ENCODE peak calls at places on chromosomes 13 and 19, in four cellular contexts. Y is colonic mucosa, X is PC-3, N is bronchial epithelial cell. R is an unnamed sample.

GRCh38 chr13:114108141-114108761 is 24.2 kb downstream of the RASA3 start:
- DNase-seq in Y (no peak), X (no peak), N (no peak), R (no peak)

GRCh38 chr13:95494082-95494681 is 58.3 kb upstream of the CLDN10 start:
- DNase-seq in Y (peak), X (peak), N (peak), R (peak)

GRCh38 chr19:44753932-44754742 is 5.6 kb downstream of the BCL3 start:
- DNase-seq in Y (peak), X (peak), N (peak), R (no peak)

GRCh38 chr13:94706854-94707399 is 5.4 kb downstream of the SOX21 start:
- DNase-seq in Y (no peak), X (no peak), N (no peak), R (no peak)

GRCh38 chr13:109577191-109577700 is 209.1 kb downstream of the IRS2 start:
- DNase-seq in Y (no peak), X (no peak), N (no peak), R (no peak)

GRCh38 chr13:35478384-35479222 is 2.1 kb upstream of the MAB21L1 start:
- DNase-seq in Y (no peak), X (no peak), N (no peak), R (no peak)

GRCh38 chr13:111241006-111241755 is 79.3 kb upstream of the TEX29 start:
- DNase-seq in Y (no peak), X (no peak), N (no peak), R (no peak)

GRCh38 chr19:17210296-17210695 is 4.9 kb upstream of the USE1 start:
- DNase-seq in Y (no peak), X (no peak), N (no peak), R (no peak)

GRCh38 chr13:113099142-113099541 is 6.4 kb upstream of the F7 start:
- DNase-seq in Y (no peak), X (no peak), N (no peak), R (no peak)

GRCh38 chr19:54325194-54325621 is 12.2 kb upstream of the LILRA5 start:
- DNase-seq in Y (peak), X (peak), N (peak), R (no peak)
- TF ChIP-seq CTCF in Y (peak), X (peak), N (peak), R (peak)

GRCh38 chr13:21557995-21558394 is 46.0 kb downstream of the MICU2 start:
- DNase-seq in Y (no peak), X (peak), N (peak), R (no peak)
- TF ChIP-seq CTCF in Y (no peak), X (peak), N (peak), R (peak)

DNA sequence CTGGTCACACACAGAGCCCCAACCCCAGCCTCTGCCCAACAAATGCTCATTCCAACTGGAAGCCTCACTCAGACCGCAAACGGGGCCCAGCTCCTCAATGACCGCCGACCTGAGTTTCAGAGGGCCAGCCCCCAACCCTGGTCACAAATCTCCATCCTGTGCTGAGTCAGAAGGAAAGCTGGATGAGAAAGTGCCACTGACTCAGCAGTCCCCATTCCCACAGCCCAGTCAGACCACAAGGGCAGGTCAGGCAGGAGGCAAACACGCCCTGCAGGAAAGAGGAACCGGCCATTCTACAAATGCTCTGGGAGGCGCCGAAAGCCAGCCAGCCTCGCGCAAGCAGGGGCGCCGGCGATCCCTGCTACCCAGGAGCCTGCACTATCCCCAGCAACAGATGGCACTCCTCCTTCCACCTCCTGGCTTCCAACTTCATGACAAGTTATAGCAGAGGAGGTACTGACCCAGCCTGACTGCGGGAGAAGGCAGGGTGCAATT is 14.1 kb upstream of the PRKD2 start:
- DNase-seq in Y (no peak), X (peak), N (peak), R (no peak)
- TF ChIP-seq CTCF in Y (no peak), X (no peak), N (no peak), R (no peak)

DNA sequence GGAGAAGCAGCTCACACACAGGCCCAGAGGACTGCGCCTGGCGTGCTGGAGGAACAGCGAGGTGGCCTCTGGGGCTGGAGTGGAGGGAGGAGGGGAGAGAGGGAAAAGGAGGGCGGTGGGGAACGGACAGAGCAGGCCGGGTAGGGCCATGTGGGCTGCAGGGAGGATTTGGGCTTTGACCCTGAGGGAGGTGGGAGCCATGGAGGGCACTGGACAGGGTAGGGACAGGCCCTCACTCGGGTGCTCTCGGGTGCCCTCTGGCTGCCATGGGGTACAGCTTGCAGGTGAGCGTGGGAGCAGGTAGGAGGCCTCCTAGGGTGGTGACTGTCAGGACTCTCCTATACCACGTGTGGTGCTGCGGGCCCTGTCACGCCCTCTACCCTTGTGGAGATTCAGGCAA is 22.8 kb downstream of the PLIN4 start:
- DNase-seq in Y (no peak), X (no peak), N (peak), R (no peak)
- TF ChIP-seq CTCF in Y (peak), X (peak), N (peak), R (no peak)

GRCh38 chr13:51804295-51805172 is 571 bp upstream of the DHRS12 start:
- DNase-seq in Y (peak), X (no peak), N (no peak), R (no peak)

GRCh38 chr13:51803018-51803417 is 945 bp downstream of the DHRS12 start:
- DNase-seq in Y (peak), X (no peak), N (no peak), R (no peak)

GRCh38 chr13:51805313-51805712 is 1.4 kb upstream of the DHRS12 start:
- DNase-seq in Y (no peak), X (no peak), N (no peak), R (no peak)

GRCh38 chr13:51802601-51803000 is 1.4 kb downstream of the DHRS12 start:
- DNase-seq in Y (no peak), X (no peak), N (no peak), R (no peak)

GRCh38 chr13:51803422-51804294 is at the start of gene DHRS12:
- DNase-seq in Y (peak), X (peak), N (peak), R (peak)
- TF ChIP-seq CTCF in Y (no peak), X (no peak), N (no peak), R (no peak)

GRCh38 chr19:12885749-12886706 is 973 bp downstream of the KLF1 start:
- DNase-seq in Y (no peak), X (no peak), N (no peak), R (no peak)
- TF ChIP-seq CTCF in Y (no peak), X (no peak), N (no peak), R (no peak)

GRCh38 chr13:92735909-92736308 is 490.7 kb upstream of the GPC6 start:
- DNase-seq in Y (no peak), X (no peak), N (no peak), R (no peak)

GRCh38 chr13:92739306-92739818 is 487.2 kb upstream of the GPC6 start:
- DNase-seq in Y (no peak), X (no peak), N (no peak), R (no peak)

GRCh38 chr13:92734545-92734944 is 492.1 kb upstream of the GPC6 start:
- DNase-seq in Y (no peak), X (no peak), N (no peak), R (no peak)

DNA sequence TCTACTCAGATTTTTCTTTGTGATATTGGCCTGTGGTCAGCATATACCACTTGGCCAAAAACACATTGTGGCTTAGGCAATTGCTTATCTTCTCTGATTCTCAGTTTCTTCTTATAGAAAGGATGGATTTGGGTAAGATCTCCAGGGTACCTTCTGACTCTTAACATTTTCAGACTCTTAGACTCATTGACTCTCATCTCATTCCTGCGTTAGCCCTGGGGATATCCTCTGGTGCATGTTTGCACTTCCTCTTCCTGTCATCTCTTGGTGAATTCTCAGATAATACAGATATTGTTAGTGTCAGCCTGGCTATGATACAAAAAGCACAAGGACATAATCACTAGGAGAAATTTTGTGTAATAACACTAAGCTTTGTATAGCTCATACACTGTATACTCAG is 492.5 kb upstream of the GPC6 start:
- DNase-seq in Y (no peak), X (no peak), N (no peak), R (no peak)
- TF ChIP-seq CTCF in Y (no peak), X (no peak), N (no peak), R (no peak)

DNA sequence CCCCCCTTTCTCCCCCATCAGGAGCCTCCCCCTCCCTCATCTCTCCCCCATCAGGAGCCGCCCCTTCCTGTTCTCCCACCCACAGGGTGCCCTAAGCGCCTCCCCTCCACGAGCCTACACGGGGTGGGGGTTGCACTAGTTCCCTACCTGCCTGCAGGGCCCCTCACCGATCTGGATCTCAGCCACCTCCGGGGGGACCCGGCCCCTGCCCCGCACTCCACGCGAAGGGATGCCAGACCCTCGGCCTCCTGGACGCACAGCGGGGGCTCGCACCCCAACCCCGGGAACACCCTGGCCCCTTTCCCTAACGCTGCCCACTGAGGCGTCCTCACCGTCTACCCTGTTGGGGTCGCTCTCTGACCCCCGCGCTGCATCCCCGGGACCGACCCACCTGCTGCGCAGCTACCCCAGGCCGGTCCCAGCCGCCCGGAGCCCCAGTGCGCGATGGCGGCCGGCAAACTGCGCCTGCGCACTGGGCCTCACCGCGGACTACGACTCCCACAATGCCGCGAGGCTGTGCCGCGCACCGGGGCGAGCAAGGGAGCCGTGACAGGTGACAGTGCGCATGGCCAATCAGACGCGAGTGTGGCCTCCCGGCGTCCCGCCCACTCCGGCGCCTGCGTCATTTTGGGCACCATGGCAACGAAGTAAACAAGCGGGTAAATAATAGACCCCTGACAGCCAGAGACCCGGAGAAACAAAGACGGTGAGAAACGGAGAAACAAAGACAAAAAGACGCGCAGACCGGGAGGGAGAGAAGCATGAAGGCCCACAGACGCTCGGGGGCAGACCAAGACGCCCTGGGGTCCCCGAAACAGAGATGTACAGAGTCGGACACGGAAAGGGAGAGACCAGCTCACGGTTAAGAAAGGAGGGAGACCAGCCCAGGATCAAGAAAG is at the start of gene ZSCAN18:
- DNase-seq in Y (peak), X (no peak), N (peak), R (peak)
- TF ChIP-seq CTCF in Y (no peak), X (no peak), N (no peak), R (no peak)